ENCODE peak calls at places on chromosome 21, in eight cellular contexts. Z is endodermal cell; A is lung; N is left ventricle myocardium inferior; P is CD8-positive, alpha-beta T cell; I is A549; J is CD4-positive, alpha-beta T cell; O is mesendoderm. G is an unnamed sample.

GRCh38 chr21:14895792-14896191 is 169.0 kb downstream of the NRIP1 start:
- DNase-seq in Z (no peak), A (no peak), N (no peak), P (no peak), I (no peak), J (no peak), O (no peak), G (no peak)

GRCh38 chr21:23452384-23453083 is 2154.7 kb downstream of the MRPL39 start:
- DNase-seq in Z (peak), A (no peak), N (no peak), P (no peak), I (no peak), J (no peak), O (peak), G (no peak)

GRCh38 chr21:31457675-31458074 is 113.6 kb upstream of the TIAM1 start:
- DNase-seq in Z (peak), A (no peak), N (no peak), P (no peak), I (peak), J (no peak), O (peak), G (no peak)

GRCh38 chr21:26842976-26843911 is 2.0 kb downstream of the ADAMTS1 start:
- DNase-seq in Z (peak), A (peak), N (peak), P (no peak), I (peak), J (no peak), O (peak), G (peak)

GRCh38 chr21:37483776-37484175 is 117.2 kb downstream of the DYRK1A start:
- DNase-seq in Z (peak), A (no peak), N (no peak), P (no peak), I (no peak), J (no peak), O (peak), G (no peak)

GRCh38 chr21:36320421-36321324 is 676 bp downstream of the MORC3 start:
- DNase-seq in Z (peak), A (peak), N (peak), P (no peak), I (peak), J (peak), O (peak), G (peak)

GRCh38 chr21:28712396-28712795 is 280.3 kb downstream of the LTN1 start:
- DNase-seq in Z (no peak), A (no peak), N (no peak), P (no peak), I (no peak), J (no peak), O (no peak), G (no peak)

GRCh38 chr21:17802568-17802967 is 16.6 kb downstream of the C21orf91 start:
- DNase-seq in Z (no peak), A (no peak), N (no peak), P (no peak), I (no peak), J (no peak), O (no peak), G (no peak)

GRCh38 chr21:32412162-32412997 is at the start of gene EVA1C:
- DNase-seq in Z (peak), A (peak), N (peak), P (peak), I (peak), J (peak), O (peak), G (peak)

GRCh38 chr21:46058339-46059145 is 39.4 kb upstream of the COL6A2 start:
- DNase-seq in Z (peak), A (no peak), N (no peak), P (no peak), I (no peak), J (no peak), O (no peak), G (no peak)

GRCh38 chr21:32301596-32301995 is 2.9 kb downstream of the MRAP start:
- DNase-seq in Z (no peak), A (no peak), N (no peak), P (no peak), I (no peak), J (no peak), O (no peak), G (no peak)

GRCh38 chr21:31879251-31879650 is 6.4 kb downstream of the HUNK start:
- DNase-seq in Z (no peak), A (no peak), N (no peak), P (no peak), I (no peak), J (no peak), O (no peak), G (no peak)

GRCh38 chr21:14273736-14274538 is 58.0 kb downstream of the RBM11 start:
- DNase-seq in Z (peak), A (peak), N (peak), P (no peak), I (no peak), J (no peak), O (peak), G (no peak)

GRCh38 chr21:37168666-37169065 is 95.6 kb downstream of the TTC3 start:
- DNase-seq in Z (no peak), A (no peak), N (no peak), P (no peak), I (no peak), J (no peak), O (peak), G (no peak)

GRCh38 chr21:20971296-20971921 is 26.8 kb upstream of the NCAM2 start:
- DNase-seq in Z (peak), A (no peak), N (peak), P (no peak), I (peak), J (no peak), O (peak), G (no peak)

GRCh38 chr21:15057290-15057689 is 7.5 kb downstream of the NRIP1 start:
- DNase-seq in Z (peak), A (no peak), N (no peak), P (no peak), I (no peak), J (no peak), O (peak), G (no peak)

GRCh38 chr21:20720623-20721022 is 277.6 kb upstream of the NCAM2 start:
- DNase-seq in Z (no peak), A (no peak), N (no peak), P (no peak), I (no peak), J (no peak), O (no peak), G (no peak)

GRCh38 chr21:42787613-42788012 is 91.7 kb downstream of the WDR4 start:
- DNase-seq in Z (no peak), A (no peak), N (no peak), P (no peak), I (no peak), J (no peak), O (no peak), G (no peak)

GRCh38 chr21:46066843-46067331 is 31.0 kb upstream of the COL6A2 start:
- DNase-seq in Z (peak), A (peak), N (peak), P (no peak), I (no peak), J (no peak), O (no peak), G (no peak)

GRCh38 chr21:29621525-29621924 is 318.3 kb downstream of the GRIK1 start:
- DNase-seq in Z (no peak), A (no peak), N (no peak), P (no peak), I (no peak), J (no peak), O (no peak), G (no peak)

GRCh38 chr21:18759267-18759666 is 355.7 kb upstream of the TMPRSS15 start:
- DNase-seq in Z (no peak), A (no peak), N (no peak), P (no peak), I (no peak), J (no peak), O (no peak), G (no peak)

GRCh38 chr21:33206771-33207290 is 22.9 kb upstream of the IFNAR2 start:
- DNase-seq in Z (no peak), A (peak), N (no peak), P (no peak), I (no peak), J (no peak), O (no peak), G (no peak)

GRCh38 chr21:35933466-35933865 is 126.9 kb downstream of the SETD4 start:
- DNase-seq in Z (peak), A (peak), N (peak), P (no peak), I (peak), J (no peak), O (peak), G (peak)

GRCh38 chr21:45950740-45951515 is 30.6 kb upstream of the COL6A1 start:
- DNase-seq in Z (no peak), A (no peak), N (peak), P (no peak), I (no peak), J (no peak), O (peak), G (peak)

GRCh38 chr21:45992311-45993209 is 11.0 kb downstream of the COL6A1 start:
- DNase-seq in Z (peak), A (no peak), N (peak), P (no peak), I (no peak), J (no peak), O (no peak), G (no peak)

GRCh38 chr21:20811702-20812101 is 186.5 kb upstream of the NCAM2 start:
- DNase-seq in Z (no peak), A (no peak), N (no peak), P (no peak), I (no peak), J (no peak), O (no peak), G (no peak)

GRCh38 chr21:27424601-27425000 is 457.7 kb upstream of the ADAMTS5 start:
- DNase-seq in Z (peak), A (no peak), N (no peak), P (no peak), I (no peak), J (no peak), O (no peak), G (no peak)

GRCh38 chr21:27173052-27173451 is 206.2 kb upstream of the ADAMTS5 start:
- DNase-seq in Z (no peak), A (no peak), N (no peak), P (no peak), I (no peak), J (no peak), O (no peak), G (no peak)

GRCh38 chr21:14871861-14872260 is 192.9 kb downstream of the NRIP1 start:
- DNase-seq in Z (no peak), A (no peak), N (no peak), P (no peak), I (no peak), J (no peak), O (no peak), G (no peak)

GRCh38 chr21:14013056-14013603 is 197.6 kb downstream of the LIPI start:
- DNase-seq in Z (no peak), A (no peak), N (no peak), P (no peak), I (no peak), J (no peak), O (no peak), G (no peak)

GRCh38 chr21:25412090-25412489 is 195.2 kb downstream of the MRPL39 start:
- DNase-seq in Z (no peak), A (no peak), N (no peak), P (no peak), I (no peak), J (no peak), O (no peak), G (no peak)

GRCh38 chr21:29181799-29182470 is 51.5 kb downstream of the MAP3K7CL start:
- DNase-seq in Z (no peak), A (no peak), N (no peak), P (no peak), I (peak), J (no peak), O (peak), G (no peak)

GRCh38 chr21:37389456-37389855 is 22.9 kb downstream of the DYRK1A start:
- DNase-seq in Z (no peak), A (no peak), N (no peak), P (no peak), I (no peak), J (no peak), O (no peak), G (no peak)

GRCh38 chr21:46375560-46376230 is 51.7 kb downstream of the PCNT start:
- DNase-seq in Z (no peak), A (no peak), N (peak), P (no peak), I (no peak), J (no peak), O (no peak), G (no peak)

GRCh38 chr21:36134820-36135390 is at the start of gene CBR3:
- DNase-seq in Z (peak), A (peak), N (peak), P (no peak), I (peak), J (peak), O (peak), G (no peak)

GRCh38 chr21:36125513-36126121 is 9.3 kb upstream of the CBR3 start:
- DNase-seq in Z (peak), A (peak), N (peak), P (no peak), I (peak), J (peak), O (peak), G (peak)

GRCh38 chr21:25186278-25186677 is 421.0 kb downstream of the MRPL39 start:
- DNase-seq in Z (no peak), A (no peak), N (no peak), P (no peak), I (no peak), J (no peak), O (no peak), G (no peak)

GRCh38 chr21:46423546-46424061 is 35.1 kb upstream of the DIP2A start:
- DNase-seq in Z (no peak), A (no peak), N (no peak), P (no peak), I (no peak), J (no peak), O (peak), G (no peak)

DNA sequence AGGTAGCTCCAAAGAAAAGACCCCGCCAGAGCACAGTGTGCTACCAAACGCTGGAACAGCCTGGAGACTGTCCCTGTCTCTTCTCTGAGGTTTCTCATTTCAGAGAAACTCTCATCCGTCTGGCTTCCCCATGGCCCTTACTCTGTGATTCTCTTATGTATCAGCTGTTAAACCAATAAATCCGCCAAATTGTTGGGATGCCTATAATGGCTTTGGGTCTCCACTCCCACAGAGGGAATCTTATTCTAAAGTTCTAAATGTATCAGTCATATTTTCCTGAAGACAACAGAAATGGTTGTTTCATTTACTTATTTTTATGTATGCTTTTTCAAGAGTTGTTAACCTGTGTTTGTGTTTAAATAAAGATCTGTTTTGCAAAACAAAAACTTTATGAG is 4.0 kb downstream of the ERG start:
- DNase-seq in Z (no peak), A (no peak), N (no peak), P (no peak), I (no peak), J (no peak), O (no peak), G (no peak)
- H3K27ac ChIP-seq in Z (no peak), A (peak), N (peak), P (no peak), I (no peak), J (no peak), O (no peak), G (no peak)

DNA sequence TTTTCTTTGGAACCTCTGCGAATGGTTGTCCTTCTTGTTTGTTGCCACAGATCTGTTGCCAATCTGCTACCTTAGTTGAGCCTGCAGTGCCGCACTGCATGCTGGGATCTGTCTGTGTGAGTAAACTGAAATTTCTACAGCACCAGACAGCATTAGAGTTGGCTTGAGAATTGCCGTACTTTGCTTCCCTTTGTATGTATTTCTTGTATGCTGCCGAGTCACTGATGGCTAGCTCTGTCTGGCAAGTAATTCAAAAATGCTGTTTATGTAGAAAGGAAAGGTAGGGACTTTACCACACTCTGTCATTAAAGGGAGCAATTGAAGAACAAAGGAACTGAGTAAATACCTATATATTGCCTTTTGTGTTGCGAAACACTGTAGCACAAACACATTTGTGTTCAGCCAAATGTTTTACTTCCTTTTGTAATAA is 857.4 kb downstream of the USP25 start:
- DNase-seq in Z (peak), A (no peak), N (peak), P (no peak), I (peak), J (no peak), O (peak), G (peak)
- H3K27ac ChIP-seq in Z (peak), A (peak), N (peak), P (no peak), I (peak), J (no peak), O (no peak), G (peak)

GRCh38 chr21:44766014-44766817 is 35.4 kb downstream of the UBE2G2 start:
- DNase-seq in Z (no peak), A (no peak), N (no peak), P (no peak), I (no peak), J (no peak), O (no peak), G (no peak)

GRCh38 chr21:44767834-44768831 is 33.5 kb downstream of the UBE2G2 start:
- DNase-seq in Z (peak), A (no peak), N (no peak), P (no peak), I (no peak), J (no peak), O (peak), G (no peak)

GRCh38 chr21:44763451-44764318 is 37.9 kb downstream of the UBE2G2 start:
- DNase-seq in Z (no peak), A (no peak), N (no peak), P (no peak), I (no peak), J (no peak), O (no peak), G (no peak)

GRCh38 chr21:44764319-44765230 is 37.0 kb downstream of the UBE2G2 start:
- DNase-seq in Z (no peak), A (no peak), N (no peak), P (no peak), I (no peak), J (no peak), O (peak), G (no peak)

GRCh38 chr21:44766818-44767354 is 34.7 kb downstream of the UBE2G2 start:
- DNase-seq in Z (no peak), A (no peak), N (no peak), P (no peak), I (no peak), J (no peak), O (no peak), G (no peak)
- H3K27ac ChIP-seq in Z (no peak), A (no peak), N (no peak), P (no peak), I (no peak), J (no peak), O (no peak), G (no peak)

DNA sequence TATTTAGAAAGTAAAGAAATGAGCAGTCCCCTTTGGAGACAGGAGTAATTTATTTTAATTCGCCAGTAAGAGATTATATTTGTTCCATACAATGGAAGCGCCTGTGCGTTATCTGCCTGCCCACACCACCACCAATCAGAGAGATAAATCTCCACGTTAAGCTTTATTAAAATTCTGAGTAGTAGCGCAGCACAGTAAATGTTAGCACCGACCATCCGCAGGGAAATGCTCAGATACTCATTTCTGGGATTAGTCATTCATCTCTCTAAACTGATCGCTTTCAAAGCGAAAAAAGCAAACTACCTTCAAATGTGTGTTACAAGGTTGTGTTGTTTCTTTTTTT is 1.2 kb downstream of the ETS2 start:
- DNase-seq in Z (no peak), A (no peak), N (no peak), P (no peak), I (no peak), J (no peak), O (no peak), G (no peak)
- H3K27ac ChIP-seq in Z (no peak), A (peak), N (peak), P (peak), I (peak), J (peak), O (peak), G (peak)

DNA sequence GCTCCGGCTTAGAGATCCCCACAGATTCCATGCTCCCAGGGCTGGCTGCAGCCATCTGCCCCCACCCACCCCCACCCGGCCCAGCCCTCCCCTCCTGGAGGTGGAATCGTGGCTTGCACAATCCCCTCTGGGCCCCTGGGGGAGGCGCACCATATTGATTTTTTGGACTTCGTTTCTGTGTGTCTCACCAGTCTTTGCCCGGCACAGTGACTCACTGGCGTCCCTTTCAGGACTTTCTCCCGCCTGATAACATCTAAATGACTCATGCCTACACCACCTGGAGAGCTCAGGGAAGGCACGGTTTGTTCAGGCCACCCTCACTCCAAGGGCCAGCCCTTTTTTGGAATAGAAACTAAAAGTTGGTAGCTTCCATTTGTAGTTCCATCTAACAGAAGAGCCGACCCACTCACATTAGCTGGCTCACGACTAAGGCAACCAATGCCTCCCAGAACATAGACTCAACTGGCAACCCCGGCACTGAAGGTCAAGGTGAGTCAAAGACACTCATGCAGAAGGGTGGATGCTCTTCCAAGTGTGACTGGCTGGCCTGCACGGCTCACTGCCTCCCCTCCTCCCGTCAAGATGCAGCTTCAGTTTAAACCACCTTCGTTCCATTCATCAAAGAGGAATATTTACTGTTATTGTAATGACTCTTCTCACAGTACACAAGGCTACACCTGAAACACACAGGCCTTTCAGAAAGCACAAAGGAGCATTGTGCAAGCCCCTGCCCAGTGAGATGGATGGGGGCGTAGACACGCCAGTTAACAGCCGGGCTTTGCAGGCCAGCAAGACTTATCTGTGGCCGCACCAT is 18.1 kb upstream of the ETS2 start:
- DNase-seq in Z (peak), A (no peak), N (no peak), P (no peak), I (peak), J (no peak), O (peak), G (no peak)
- H3K27ac ChIP-seq in Z (no peak), A (no peak), N (no peak), P (no peak), I (peak), J (no peak), O (no peak), G (no peak)

G was measured in substantia nigra.